ENCODE peak calls at places on chromosomes 12 and 14, in six cellular contexts. U is lung; G is upper lobe of right lung; M is uterus; E is IMR-90; B is CD8-positive, alpha-beta T cell. K is an unnamed sample. For H3K4me1, the result is how much of the 10 kb centered on the place peaks cover.

GRCh38 chr12:59088673-59089072 is 168.4 kb upstream of the LRIG3 start:
- DNase-seq in B (no peak), M (no peak), E (peak), U (no peak), G (no peak), K (no peak)

GRCh38 chr12:67449591-67450052 is 180.5 kb downstream of the CAND1 start:
- DNase-seq in B (no peak), M (no peak), E (no peak), U (no peak), G (no peak), K (no peak)

GRCh38 chr14:101068293-101068957 is 164.9 kb upstream of the RTL1 start:
- DNase-seq in E (no peak), G (peak), M (peak), B (no peak), U (no peak), K (no peak)

GRCh38 chr12:14262771-14263511 is 102.5 kb upstream of the ATF7IP start:
- DNase-seq in G (no peak), E (no peak), M (no peak), U (no peak), B (no peak), K (no peak)

GRCh38 chr14:70660967-70661871 is 19.5 kb downstream of the TTC9 start:
- DNase-seq in U (no peak), B (peak), G (no peak), E (no peak), M (no peak), K (no peak)

GRCh38 chr14:102605026-102605425 is 12.6 kb downstream of the RCOR1 start:
- DNase-seq in U (peak), E (no peak), G (no peak), B (no peak), M (no peak), K (no peak)

GRCh38 chr12:50765325-50765911 is 1.5 kb downstream of the ATF1 start:
- DNase-seq in G (no peak), M (no peak), E (peak), U (no peak), B (peak), K (peak)

GRCh38 chr14:64891839-64892375 is 12.2 kb upstream of the SPTB start:
- DNase-seq in U (no peak), E (peak), B (no peak), G (no peak), M (no peak), K (no peak)

GRCh38 chr12:46998811-46999368 is 80.5 kb upstream of the PCED1B start:
- DNase-seq in M (no peak), U (no peak), G (no peak), E (peak), B (no peak), K (no peak)

GRCh38 chr14:75293920-75294648 is 15.5 kb downstream of the FOS start:
- DNase-seq in B (peak), U (peak), E (peak), M (peak), G (peak), K (no peak)

GRCh38 chr12:78062781-78063180 is 232.1 kb downstream of the NAV3 start:
- DNase-seq in G (no peak), U (no peak), B (no peak), M (peak), E (peak), K (no peak)

GRCh38 chr12:42957136-42957535 is 367.6 kb upstream of the PRICKLE1 start:
- DNase-seq in B (no peak), M (no peak), G (no peak), U (no peak), E (no peak), K (no peak)

GRCh38 chr14:24535737-24536136 is 27.7 kb upstream of the CMA1 start:
- DNase-seq in G (no peak), B (no peak), U (no peak), E (no peak), M (no peak), K (no peak)

GRCh38 chr12:60162988-60163720 is 567.3 kb downstream of the SLC16A7 start:
- DNase-seq in M (no peak), G (no peak), U (no peak), B (no peak), E (no peak), K (no peak)

GRCh38 chr12:122413516-122414404 is 8.7 kb downstream of the CLIP1 start:
- DNase-seq in U (no peak), E (no peak), G (no peak), M (no peak), B (no peak), K (no peak)

GRCh38 chr12:6863586-6864321 is 3.6 kb upstream of the TPI1 start:
- DNase-seq in U (no peak), M (no peak), E (no peak), G (no peak), B (no peak), K (no peak)

GRCh38 chr14:42174357-42174756 is 567.7 kb downstream of the LRFN5 start:
- DNase-seq in G (no peak), U (no peak), M (no peak), E (no peak), B (no peak), K (no peak)

GRCh38 chr14:36254020-36254614 is 66.3 kb downstream of the MBIP start:
- DNase-seq in B (no peak), E (peak), G (no peak), U (no peak), M (no peak), K (no peak)

GRCh38 chr12:53065975-53066593 is 13.1 kb downstream of the SPRYD3 start:
- DNase-seq in E (peak), G (peak), U (peak), B (peak), M (peak), K (no peak)

GRCh38 chr14:77059276-77059934 is 30.9 kb upstream of the IRF2BPL start:
- DNase-seq in M (peak), E (peak), G (no peak), U (no peak), B (no peak), K (no peak)

GRCh38 chr14:68948686-68949085 is 30.4 kb downstream of the ACTN1 start:
- DNase-seq in B (no peak), U (no peak), G (no peak), M (no peak), E (no peak), K (no peak)
- H3K4me1 ChIP-seq in B (half or more), U (half or more), G (half or more), M (under half), E (half or more), K (half or more)

DNA sequence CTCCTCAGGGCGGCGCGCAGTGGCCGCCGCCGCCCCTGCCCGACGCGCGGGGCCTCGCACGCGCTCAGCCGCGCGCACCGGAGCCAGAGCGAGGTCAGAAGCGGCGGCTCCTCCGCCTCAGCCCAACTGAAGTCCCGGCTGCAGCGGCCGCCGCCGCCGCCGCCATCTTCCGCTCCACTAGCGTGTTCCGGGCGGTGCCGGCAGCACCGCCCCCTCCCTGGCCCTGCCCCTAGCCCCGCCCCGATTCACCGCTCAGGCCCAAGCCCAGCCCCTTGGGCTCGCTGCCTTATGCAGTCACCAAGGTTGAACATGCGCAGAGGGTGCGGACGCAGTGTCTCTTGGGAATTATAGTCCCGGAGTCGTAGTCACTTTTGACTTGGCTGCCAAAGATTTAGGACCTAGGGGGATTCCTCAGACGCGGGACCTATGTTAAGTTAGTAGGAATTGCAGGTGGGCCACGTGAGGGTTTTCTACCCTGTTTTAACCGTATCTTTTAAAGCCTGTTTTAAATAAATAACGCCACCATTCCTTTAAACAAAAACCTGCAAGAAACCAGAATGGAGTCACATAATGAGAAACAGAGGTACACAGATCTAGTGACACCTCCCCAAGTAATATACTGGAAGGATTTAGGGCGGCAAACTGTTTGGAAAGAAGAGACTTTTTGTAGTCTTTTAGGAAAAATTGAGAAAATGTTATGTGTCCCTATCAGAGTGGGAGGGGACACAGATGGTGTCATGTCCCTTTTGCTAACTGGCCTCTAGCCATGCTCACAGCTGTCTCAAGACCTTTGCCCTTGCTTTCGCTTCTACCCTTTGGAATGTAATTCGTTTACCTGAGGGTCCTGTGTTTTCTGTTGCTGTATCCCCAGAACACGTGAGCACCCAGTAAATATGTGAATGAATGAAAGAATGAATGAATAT is at the start of gene PPTC7:
- DNase-seq in E (peak), G (peak), U (peak), B (peak), M (peak), K (peak)
- H3K4me1 ChIP-seq in E (under half), G (under half), U (under half), B (half or more), M (under half), K (under half)

GRCh38 chr12:124684496-124684895 is 117.1 kb upstream of the NCOR2 start:
- DNase-seq in E (peak), B (no peak), G (no peak), U (no peak), M (peak), K (no peak)
- H3K4me1 ChIP-seq in E (under half), B (under half), G (half or more), U (under half), M (under half), K (half or more)

GRCh38 chr14:99579903-99580570 is 24.0 kb downstream of the CCDC85C start:
- DNase-seq in E (peak), U (peak), B (no peak), G (peak), M (no peak), K (no peak)
- H3K4me1 ChIP-seq in E (half or more), U (under half), B (under half), G (under half), M (under half), K (under half)

GRCh38 chr12:916712-917445 is 32.6 kb downstream of the RAD52 start:
- DNase-seq in B (no peak), E (no peak), M (no peak), G (no peak), U (no peak), K (no peak)
- H3K4me1 ChIP-seq in B (under half), E (under half), M (under half), G (under half), U (under half), K (under half)

DNA sequence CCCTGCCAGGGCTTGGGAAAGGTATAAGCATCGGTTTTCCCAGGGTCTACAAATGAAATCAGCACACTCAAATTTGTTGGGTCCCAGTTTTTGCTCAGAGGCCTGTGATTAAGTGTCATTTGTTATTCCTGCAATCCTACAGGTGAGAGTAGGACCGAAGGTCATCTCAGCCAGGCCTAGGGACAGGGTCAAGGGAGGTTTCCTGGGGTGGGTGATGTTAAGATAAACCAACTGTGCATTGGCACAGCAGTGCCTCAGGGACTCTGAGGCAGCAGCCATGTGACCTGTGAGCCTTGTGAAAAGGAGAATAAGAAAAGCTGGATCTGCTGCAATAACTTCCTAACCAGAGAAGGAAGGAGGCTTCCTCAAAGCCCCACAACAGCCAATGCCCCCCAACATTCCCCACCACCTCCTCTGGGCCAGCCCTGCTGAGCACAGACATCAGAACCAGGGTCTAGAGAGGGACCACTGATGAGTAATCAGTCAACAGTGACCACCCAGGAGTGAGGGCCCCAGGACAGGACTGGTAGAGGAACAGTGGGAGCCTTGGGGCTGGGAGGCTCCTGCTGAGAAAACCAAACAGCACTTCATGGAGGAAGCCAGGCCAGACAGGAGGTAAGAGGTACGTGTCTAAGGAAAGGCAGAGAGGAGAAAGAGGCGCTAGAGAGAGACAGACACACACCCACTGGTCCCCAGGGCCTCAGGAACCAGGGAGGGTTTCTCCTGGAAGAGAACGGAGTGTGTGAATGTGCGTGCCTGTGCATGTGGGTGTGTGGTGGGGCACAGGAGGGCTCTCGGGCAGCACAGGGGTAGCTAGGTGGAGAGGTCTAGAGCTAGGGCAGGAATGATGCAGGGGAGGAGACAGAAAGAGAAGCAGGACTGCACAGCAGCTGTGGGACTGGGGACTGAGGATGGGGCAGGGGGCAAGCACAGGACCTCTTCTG is 82.4 kb downstream of the ITPK1 start:
- DNase-seq in U (no peak), B (no peak), G (no peak), E (no peak), M (no peak), K (no peak)
- H3K4me1 ChIP-seq in U (under half), B (under half), G (under half), E (under half), M (under half), K (under half)

GRCh38 chr12:111359231-111359913 is 9.5 kb downstream of the PHETA1 start:
- DNase-seq in G (no peak), M (no peak), B (no peak), U (no peak), E (no peak), K (no peak)
- H3K4me1 ChIP-seq in G (under half), M (under half), B (under half), U (under half), E (under half), K (under half)

GRCh38 chr12:96240656-96241055 is 46.5 kb downstream of the ELK3 start:
- DNase-seq in E (no peak), G (no peak), M (no peak), B (no peak), U (no peak), K (no peak)
- H3K4me1 ChIP-seq in E (under half), G (half or more), M (under half), B (under half), U (under half), K (under half)